ENCODE peak calls at places on chromosomes 6 and 20, in seven cellular contexts. One of them, this sample, is unnamed.

GRCh38 chr6:133244502-133244901 is 3.3 kb downstream of the EYA4 start:
- DNase-seq in HCT116: no peak
- DNase-seq in GM23248: no peak
- DNase-seq in neural progenitor cell: no peak
- DNase-seq in OCI-LY7: no peak
- DNase-seq in hepatocyte: no peak
- DNase-seq in GM23338: no peak
- DNase-seq in this sample: no peak

GRCh38 chr20:46709459-46710148 is at the start of gene SLC2A10:
- DNase-seq in HCT116: no peak
- DNase-seq in GM23248: peak
- DNase-seq in neural progenitor cell: peak
- DNase-seq in OCI-LY7: no peak
- DNase-seq in hepatocyte: peak
- DNase-seq in GM23338: peak
- DNase-seq in this sample: peak

GRCh38 chr6:144064402-144064830 is 31.0 kb downstream of the SF3B5 start:
- DNase-seq in HCT116: no peak
- DNase-seq in GM23248: peak
- DNase-seq in neural progenitor cell: peak
- DNase-seq in OCI-LY7: peak
- DNase-seq in hepatocyte: peak
- DNase-seq in GM23338: peak
- DNase-seq in this sample: no peak

GRCh38 chr6:7633361-7633760 is 43.4 kb downstream of the SNRNP48 start:
- DNase-seq in HCT116: no peak
- DNase-seq in GM23248: no peak
- DNase-seq in neural progenitor cell: no peak
- DNase-seq in OCI-LY7: no peak
- DNase-seq in hepatocyte: no peak
- DNase-seq in GM23338: no peak
- DNase-seq in this sample: no peak

GRCh38 chr6:154930490-154930889 is 64.6 kb upstream of the TIAM2 start:
- DNase-seq in HCT116: no peak
- DNase-seq in GM23248: no peak
- DNase-seq in neural progenitor cell: peak
- DNase-seq in OCI-LY7: no peak
- DNase-seq in hepatocyte: no peak
- DNase-seq in GM23338: no peak
- DNase-seq in this sample: no peak

GRCh38 chr6:391559-392440 is at the start of gene IRF4:
- DNase-seq in HCT116: no peak
- DNase-seq in GM23248: peak
- DNase-seq in neural progenitor cell: peak
- DNase-seq in OCI-LY7: peak
- DNase-seq in hepatocyte: no peak
- DNase-seq in GM23338: peak
- DNase-seq in this sample: no peak

GRCh38 chr6:157542405-157542943 is 161.5 kb downstream of the ZDHHC14 start:
- DNase-seq in HCT116: no peak
- DNase-seq in GM23248: no peak
- DNase-seq in neural progenitor cell: no peak
- DNase-seq in OCI-LY7: no peak
- DNase-seq in hepatocyte: no peak
- DNase-seq in GM23338: no peak
- DNase-seq in this sample: no peak

GRCh38 chr6:134768936-134769335 is 181.0 kb downstream of the ALDH8A1 start:
- DNase-seq in HCT116: no peak
- DNase-seq in GM23248: no peak
- DNase-seq in neural progenitor cell: no peak
- DNase-seq in OCI-LY7: no peak
- DNase-seq in hepatocyte: no peak
- DNase-seq in GM23338: no peak
- DNase-seq in this sample: no peak

GRCh38 chr6:42403831-42404230 is 47.9 kb downstream of the TRERF1 start:
- DNase-seq in HCT116: no peak
- DNase-seq in GM23248: peak
- DNase-seq in neural progenitor cell: no peak
- DNase-seq in OCI-LY7: no peak
- DNase-seq in hepatocyte: no peak
- DNase-seq in GM23338: no peak
- DNase-seq in this sample: no peak

DNA sequence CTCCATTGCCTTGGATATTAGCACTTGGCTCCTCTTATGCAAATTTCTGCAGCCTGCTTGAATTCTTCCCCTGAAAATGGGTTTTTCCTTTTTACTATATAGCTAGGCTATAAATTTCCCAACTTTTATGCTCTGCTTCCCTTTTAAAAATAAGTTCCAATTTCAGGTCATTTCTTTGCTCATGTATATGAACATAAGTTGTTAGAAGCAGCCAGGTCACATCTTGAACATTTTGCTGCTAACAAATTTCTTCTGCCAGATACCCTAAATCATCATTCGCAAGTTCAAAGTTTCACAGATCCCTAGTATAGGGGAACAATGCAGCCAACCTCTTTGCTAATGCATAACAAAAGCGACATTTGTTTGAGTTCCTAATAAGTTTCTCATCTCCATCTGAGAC is 34.5 kb upstream of the ENPP4 start:
- DNase-seq in HCT116: no peak
- DNase-seq in GM23248: no peak
- DNase-seq in neural progenitor cell: no peak
- DNase-seq in OCI-LY7: no peak
- DNase-seq in hepatocyte: no peak
- DNase-seq in GM23338: no peak
- DNase-seq in this sample: no peak
- TF ChIP-seq EZH2phosphoT487 in HCT116: no peak
- TF ChIP-seq EZH2phosphoT487 in GM23248: no peak
- TF ChIP-seq EZH2phosphoT487 in neural progenitor cell: no peak
- TF ChIP-seq EZH2phosphoT487 in OCI-LY7: no peak
- TF ChIP-seq EZH2phosphoT487 in hepatocyte: no peak
- TF ChIP-seq EZH2phosphoT487 in GM23338: no peak
- TF ChIP-seq EZH2phosphoT487 in this sample: no peak

GRCh38 chr20:9066196-9066595 is 2.7 kb upstream of the PLCB4 start:
- DNase-seq in HCT116: no peak
- DNase-seq in GM23248: peak
- DNase-seq in neural progenitor cell: no peak
- DNase-seq in OCI-LY7: no peak
- DNase-seq in hepatocyte: no peak
- DNase-seq in GM23338: no peak
- DNase-seq in this sample: no peak

GRCh38 chr20:9071976-9072726 is 3.3 kb downstream of the PLCB4 start:
- DNase-seq in HCT116: no peak
- DNase-seq in GM23248: no peak
- DNase-seq in neural progenitor cell: no peak
- DNase-seq in OCI-LY7: no peak
- DNase-seq in hepatocyte: no peak
- DNase-seq in GM23338: no peak
- DNase-seq in this sample: no peak

GRCh38 chr20:9068232-9068781 is 580 bp upstream of the PLCB4 start:
- DNase-seq in HCT116: no peak
- DNase-seq in GM23248: peak
- DNase-seq in neural progenitor cell: peak
- DNase-seq in OCI-LY7: no peak
- DNase-seq in hepatocyte: peak
- DNase-seq in GM23338: peak
- DNase-seq in this sample: peak

GRCh38 chr20:9070304-9070703 is 1.4 kb downstream of the PLCB4 start:
- DNase-seq in HCT116: no peak
- DNase-seq in GM23248: no peak
- DNase-seq in neural progenitor cell: no peak
- DNase-seq in OCI-LY7: no peak
- DNase-seq in hepatocyte: no peak
- DNase-seq in GM23338: no peak
- DNase-seq in this sample: no peak

DNA sequence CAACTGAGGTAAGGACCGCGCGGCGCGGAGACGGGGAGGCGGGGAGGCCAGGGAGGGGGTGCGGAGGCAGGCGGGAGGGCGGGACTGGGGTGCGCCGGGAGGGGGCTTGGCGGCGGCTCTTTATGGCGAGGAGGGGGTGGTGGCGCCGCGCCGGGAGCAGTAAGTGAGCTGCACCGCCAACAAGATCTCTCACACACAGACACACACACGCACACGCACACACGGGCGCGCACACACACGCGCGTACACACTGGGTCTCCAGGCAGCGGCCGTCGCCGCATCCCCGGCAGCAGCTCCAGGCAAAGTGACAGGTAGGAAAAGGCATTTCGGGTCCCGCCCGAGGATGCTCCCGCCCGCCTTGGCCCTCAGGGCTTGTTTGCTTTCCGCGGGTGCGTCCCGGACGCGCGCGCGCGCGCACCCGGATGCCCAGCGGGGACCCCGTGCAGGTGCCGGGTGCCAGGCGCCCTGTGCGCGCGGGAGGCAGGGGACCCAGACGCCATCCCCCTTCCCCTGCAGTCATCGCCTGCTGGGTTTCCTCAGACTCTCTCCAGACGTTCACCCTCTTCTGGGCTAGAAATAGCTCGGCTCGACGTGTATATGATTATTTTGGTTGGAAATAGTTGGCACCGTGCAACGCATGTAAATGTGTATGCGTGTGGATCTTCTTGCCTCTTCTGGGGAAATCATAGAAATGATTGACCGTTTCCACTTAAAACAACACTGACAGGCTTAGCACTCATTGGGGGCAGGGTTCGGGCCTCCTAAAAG is at the start of gene PLCB4:
- DNase-seq in HCT116: no peak
- DNase-seq in GM23248: peak
- DNase-seq in neural progenitor cell: peak
- DNase-seq in OCI-LY7: no peak
- DNase-seq in hepatocyte: peak
- DNase-seq in GM23338: peak
- DNase-seq in this sample: peak
- TF ChIP-seq EZH2phosphoT487 in HCT116: no peak
- TF ChIP-seq EZH2phosphoT487 in GM23248: no peak
- TF ChIP-seq EZH2phosphoT487 in neural progenitor cell: no peak
- TF ChIP-seq EZH2phosphoT487 in OCI-LY7: no peak
- TF ChIP-seq EZH2phosphoT487 in hepatocyte: no peak
- TF ChIP-seq EZH2phosphoT487 in GM23338: no peak
- TF ChIP-seq EZH2phosphoT487 in this sample: no peak

GRCh38 chr20:63835031-63835858 is 4.2 kb upstream of the ZBTB46 start:
- DNase-seq in HCT116: peak
- DNase-seq in GM23248: peak
- DNase-seq in neural progenitor cell: peak
- DNase-seq in OCI-LY7: no peak
- DNase-seq in hepatocyte: peak
- DNase-seq in GM23338: peak
- DNase-seq in this sample: peak
- TF ChIP-seq EZH2phosphoT487 in HCT116: no peak
- TF ChIP-seq EZH2phosphoT487 in GM23248: no peak
- TF ChIP-seq EZH2phosphoT487 in neural progenitor cell: no peak
- TF ChIP-seq EZH2phosphoT487 in OCI-LY7: no peak
- TF ChIP-seq EZH2phosphoT487 in hepatocyte: no peak
- TF ChIP-seq EZH2phosphoT487 in GM23338: no peak
- TF ChIP-seq EZH2phosphoT487 in this sample: no peak

DNA sequence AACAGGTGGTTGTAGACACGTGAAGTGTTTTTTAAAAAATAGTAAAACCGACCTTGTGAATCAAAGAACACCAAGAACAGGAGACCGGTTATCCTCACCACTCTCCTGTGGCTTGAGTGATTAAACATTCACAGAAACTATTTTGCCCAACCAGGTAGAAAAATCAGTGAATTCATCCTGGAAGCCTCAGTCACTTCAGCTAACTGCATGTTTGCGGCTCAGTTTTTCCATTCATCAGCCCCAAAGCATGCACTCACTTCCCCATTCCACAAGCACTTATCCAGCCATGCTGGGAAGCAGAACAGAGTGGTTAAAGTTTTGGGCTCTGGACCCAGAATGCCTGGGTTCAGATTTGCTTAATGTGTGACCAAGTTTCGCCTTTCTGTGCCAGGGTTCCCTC is 2.4 kb downstream of the LRRN4 start:
- DNase-seq in HCT116: no peak
- DNase-seq in GM23248: peak
- DNase-seq in neural progenitor cell: no peak
- DNase-seq in OCI-LY7: no peak
- DNase-seq in hepatocyte: peak
- DNase-seq in GM23338: peak
- DNase-seq in this sample: no peak
- TF ChIP-seq EZH2phosphoT487 in HCT116: no peak
- TF ChIP-seq EZH2phosphoT487 in GM23248: no peak
- TF ChIP-seq EZH2phosphoT487 in neural progenitor cell: no peak
- TF ChIP-seq EZH2phosphoT487 in OCI-LY7: no peak
- TF ChIP-seq EZH2phosphoT487 in hepatocyte: no peak
- TF ChIP-seq EZH2phosphoT487 in GM23338: no peak
- TF ChIP-seq EZH2phosphoT487 in this sample: no peak

DNA sequence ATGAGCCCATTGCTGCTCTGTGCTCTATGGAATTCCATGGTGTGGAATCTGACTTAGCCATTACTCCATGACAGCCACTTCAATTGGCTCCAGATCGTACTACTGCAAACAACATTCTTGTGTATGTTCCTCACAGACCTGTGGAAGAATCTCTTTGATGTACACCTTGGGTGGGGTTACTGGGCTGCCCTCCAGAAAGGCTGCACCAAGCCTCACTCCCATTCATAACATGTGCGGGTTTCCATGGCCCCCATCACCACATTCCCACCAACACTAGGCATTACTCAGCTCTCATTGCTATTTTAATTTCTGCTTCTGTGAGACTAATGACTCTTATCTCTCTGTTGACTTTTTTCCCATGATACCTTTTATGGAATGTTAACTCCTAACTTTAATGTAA is 979.0 kb downstream of the KIF16B start:
- DNase-seq in HCT116: no peak
- DNase-seq in GM23248: no peak
- DNase-seq in neural progenitor cell: no peak
- DNase-seq in OCI-LY7: no peak
- DNase-seq in hepatocyte: no peak
- DNase-seq in GM23338: no peak
- DNase-seq in this sample: no peak
- TF ChIP-seq EZH2phosphoT487 in HCT116: no peak
- TF ChIP-seq EZH2phosphoT487 in GM23248: no peak
- TF ChIP-seq EZH2phosphoT487 in neural progenitor cell: no peak
- TF ChIP-seq EZH2phosphoT487 in OCI-LY7: no peak
- TF ChIP-seq EZH2phosphoT487 in hepatocyte: no peak
- TF ChIP-seq EZH2phosphoT487 in GM23338: no peak
- TF ChIP-seq EZH2phosphoT487 in this sample: no peak

GRCh38 chr6:13413466-13413862 is 73.9 kb downstream of the GFOD1 start:
- DNase-seq in HCT116: no peak
- DNase-seq in GM23248: peak
- DNase-seq in neural progenitor cell: no peak
- DNase-seq in OCI-LY7: no peak
- DNase-seq in hepatocyte: no peak
- DNase-seq in GM23338: no peak
- DNase-seq in this sample: no peak
- TF ChIP-seq EZH2phosphoT487 in HCT116: no peak
- TF ChIP-seq EZH2phosphoT487 in GM23248: no peak
- TF ChIP-seq EZH2phosphoT487 in neural progenitor cell: no peak
- TF ChIP-seq EZH2phosphoT487 in OCI-LY7: no peak
- TF ChIP-seq EZH2phosphoT487 in hepatocyte: no peak
- TF ChIP-seq EZH2phosphoT487 in GM23338: no peak
- TF ChIP-seq EZH2phosphoT487 in this sample: no peak